ENCODE peak calls at places on chromosomes 6 and 20, in ten cellular contexts. One of them, this sample, is unnamed. For H3K4me1, the result is how much of the 10 kb centered on the place peaks cover.

GRCh38 chr20:1499528-1500420 is 8.6 kb upstream of the SIRPB2 start:
- DNase-seq in esophagus muscularis mucosa: peak
- DNase-seq in uterus: no peak
- DNase-seq in transverse colon: no peak
- DNase-seq in A549: no peak
- DNase-seq in HCT116: no peak
- DNase-seq in breast epithelium: peak
- DNase-seq in heart left ventricle: no peak
- DNase-seq in stomach: no peak
- DNase-seq in ovary: no peak
- DNase-seq in this sample: no peak

GRCh38 chr6:72946766-72947165 is 278.5 kb downstream of the KHDC1L start:
- DNase-seq in esophagus muscularis mucosa: no peak
- DNase-seq in uterus: no peak
- DNase-seq in transverse colon: no peak
- DNase-seq in A549: no peak
- DNase-seq in HCT116: no peak
- DNase-seq in breast epithelium: no peak
- DNase-seq in heart left ventricle: no peak
- DNase-seq in stomach: no peak
- DNase-seq in ovary: no peak
- DNase-seq in this sample: no peak

GRCh38 chr6:140178550-140179334 is 804.3 kb upstream of the CITED2 start:
- DNase-seq in esophagus muscularis mucosa: no peak
- DNase-seq in uterus: no peak
- DNase-seq in transverse colon: no peak
- DNase-seq in A549: no peak
- DNase-seq in HCT116: no peak
- DNase-seq in breast epithelium: no peak
- DNase-seq in heart left ventricle: no peak
- DNase-seq in stomach: no peak
- DNase-seq in ovary: no peak
- DNase-seq in this sample: no peak

GRCh38 chr6:94052754-94053153 is 633.4 kb upstream of the EPHA7 start:
- DNase-seq in esophagus muscularis mucosa: no peak
- DNase-seq in uterus: no peak
- DNase-seq in transverse colon: no peak
- DNase-seq in A549: no peak
- DNase-seq in HCT116: no peak
- DNase-seq in breast epithelium: no peak
- DNase-seq in heart left ventricle: no peak
- DNase-seq in stomach: no peak
- DNase-seq in ovary: no peak
- DNase-seq in this sample: no peak

GRCh38 chr6:80214436-80215022 is 108.1 kb downstream of the BCKDHB start:
- DNase-seq in esophagus muscularis mucosa: no peak
- DNase-seq in uterus: no peak
- DNase-seq in transverse colon: peak
- DNase-seq in A549: peak
- DNase-seq in HCT116: peak
- DNase-seq in breast epithelium: no peak
- DNase-seq in heart left ventricle: no peak
- DNase-seq in stomach: peak
- DNase-seq in ovary: no peak
- DNase-seq in this sample: no peak

GRCh38 chr20:46890682-46891081 is 4.0 kb upstream of the EYA2 start:
- DNase-seq in esophagus muscularis mucosa: no peak
- DNase-seq in uterus: no peak
- DNase-seq in transverse colon: no peak
- DNase-seq in A549: no peak
- DNase-seq in HCT116: no peak
- DNase-seq in breast epithelium: no peak
- DNase-seq in heart left ventricle: no peak
- DNase-seq in stomach: no peak
- DNase-seq in ovary: no peak
- DNase-seq in this sample: no peak

GRCh38 chr20:5171790-5172164 is 45.0 kb downstream of the CDS2 start:
- DNase-seq in esophagus muscularis mucosa: no peak
- DNase-seq in uterus: no peak
- DNase-seq in transverse colon: no peak
- DNase-seq in A549: no peak
- DNase-seq in HCT116: no peak
- DNase-seq in breast epithelium: no peak
- DNase-seq in heart left ventricle: no peak
- DNase-seq in stomach: no peak
- DNase-seq in ovary: no peak
- DNase-seq in this sample: no peak

GRCh38 chr6:42249279-42249678 is 31.6 kb upstream of the MRPS10 start:
- DNase-seq in esophagus muscularis mucosa: no peak
- DNase-seq in uterus: no peak
- DNase-seq in transverse colon: no peak
- DNase-seq in A549: no peak
- DNase-seq in HCT116: no peak
- DNase-seq in breast epithelium: no peak
- DNase-seq in heart left ventricle: no peak
- DNase-seq in stomach: no peak
- DNase-seq in ovary: no peak
- DNase-seq in this sample: no peak

GRCh38 chr20:42544926-42545325 is 644.8 kb downstream of the PTPRT start:
- DNase-seq in esophagus muscularis mucosa: peak
- DNase-seq in uterus: no peak
- DNase-seq in transverse colon: no peak
- DNase-seq in A549: no peak
- DNase-seq in HCT116: no peak
- DNase-seq in breast epithelium: peak
- DNase-seq in heart left ventricle: no peak
- DNase-seq in stomach: peak
- DNase-seq in ovary: no peak
- DNase-seq in this sample: no peak
- TF ChIP-seq POLR2A in esophagus muscularis mucosa: no peak
- TF ChIP-seq POLR2A in uterus: no peak
- TF ChIP-seq POLR2A in transverse colon: no peak
- TF ChIP-seq POLR2A in A549: no peak
- TF ChIP-seq POLR2A in HCT116: no peak
- TF ChIP-seq POLR2A in breast epithelium: no peak
- TF ChIP-seq POLR2A in heart left ventricle: no peak
- TF ChIP-seq POLR2A in stomach: no peak
- TF ChIP-seq POLR2A in ovary: no peak
- TF ChIP-seq POLR2A in this sample: no peak

GRCh38 chr20:22288156-22288555 is 296.2 kb downstream of the FOXA2 start:
- DNase-seq in esophagus muscularis mucosa: no peak
- DNase-seq in uterus: no peak
- DNase-seq in transverse colon: no peak
- DNase-seq in A549: no peak
- DNase-seq in HCT116: no peak
- DNase-seq in breast epithelium: no peak
- DNase-seq in heart left ventricle: no peak
- DNase-seq in stomach: no peak
- DNase-seq in ovary: no peak
- DNase-seq in this sample: no peak

GRCh38 chr20:22289442-22289841 is 294.9 kb downstream of the FOXA2 start:
- DNase-seq in esophagus muscularis mucosa: no peak
- DNase-seq in uterus: no peak
- DNase-seq in transverse colon: no peak
- DNase-seq in A549: no peak
- DNase-seq in HCT116: no peak
- DNase-seq in breast epithelium: no peak
- DNase-seq in heart left ventricle: no peak
- DNase-seq in stomach: no peak
- DNase-seq in ovary: no peak
- DNase-seq in this sample: no peak

GRCh38 chr20:22288957-22289356 is 295.4 kb downstream of the FOXA2 start:
- DNase-seq in esophagus muscularis mucosa: peak
- DNase-seq in uterus: no peak
- DNase-seq in transverse colon: no peak
- DNase-seq in A549: no peak
- DNase-seq in HCT116: no peak
- DNase-seq in breast epithelium: no peak
- DNase-seq in heart left ventricle: no peak
- DNase-seq in stomach: no peak
- DNase-seq in ovary: no peak
- DNase-seq in this sample: no peak

DNA sequence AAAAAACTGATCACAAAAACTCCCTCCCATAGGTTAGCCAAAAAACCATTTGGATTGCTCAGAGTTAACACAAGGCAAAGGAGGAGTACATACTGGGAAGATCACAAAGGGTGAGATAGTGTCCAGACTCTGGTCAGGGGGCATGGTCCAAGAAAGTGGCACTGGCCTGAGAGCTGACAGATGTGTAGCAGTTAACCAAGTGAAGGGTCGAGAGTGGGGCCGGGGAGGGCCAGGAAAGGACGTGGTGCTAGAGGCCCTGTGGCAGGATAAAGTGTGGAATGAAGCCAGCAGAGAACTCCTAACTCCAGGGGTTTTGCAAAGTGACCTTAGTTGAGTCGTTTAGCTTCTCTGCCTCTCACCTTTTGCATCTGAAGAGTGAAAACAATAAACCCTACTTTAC is 290.5 kb downstream of the FOXA2 start:
- DNase-seq in esophagus muscularis mucosa: no peak
- DNase-seq in uterus: no peak
- DNase-seq in transverse colon: no peak
- DNase-seq in A549: no peak
- DNase-seq in HCT116: no peak
- DNase-seq in breast epithelium: no peak
- DNase-seq in heart left ventricle: no peak
- DNase-seq in stomach: no peak
- DNase-seq in ovary: no peak
- DNase-seq in this sample: no peak
- H3K4me1 ChIP-seq in esophagus muscularis mucosa: under half
- H3K4me1 ChIP-seq in uterus: under half
- H3K4me1 ChIP-seq in transverse colon: under half
- H3K4me1 ChIP-seq in A549: under half
- H3K4me1 ChIP-seq in HCT116: under half
- H3K4me1 ChIP-seq in breast epithelium: under half
- H3K4me1 ChIP-seq in heart left ventricle: under half
- H3K4me1 ChIP-seq in stomach: under half
- H3K4me1 ChIP-seq in ovary: under half
- H3K4me1 ChIP-seq in this sample: under half

GRCh38 chr6:116087437-116088027 is 13.1 kb upstream of the NT5DC1 start:
- DNase-seq in esophagus muscularis mucosa: no peak
- DNase-seq in uterus: no peak
- DNase-seq in transverse colon: no peak
- DNase-seq in A549: no peak
- DNase-seq in HCT116: no peak
- DNase-seq in breast epithelium: no peak
- DNase-seq in heart left ventricle: no peak
- DNase-seq in stomach: no peak
- DNase-seq in ovary: no peak
- DNase-seq in this sample: no peak
- TF ChIP-seq POLR2A in esophagus muscularis mucosa: no peak
- TF ChIP-seq POLR2A in uterus: no peak
- TF ChIP-seq POLR2A in transverse colon: no peak
- TF ChIP-seq POLR2A in A549: no peak
- TF ChIP-seq POLR2A in HCT116: no peak
- TF ChIP-seq POLR2A in breast epithelium: no peak
- TF ChIP-seq POLR2A in heart left ventricle: no peak
- TF ChIP-seq POLR2A in stomach: no peak
- TF ChIP-seq POLR2A in ovary: no peak
- TF ChIP-seq POLR2A in this sample: no peak

GRCh38 chr20:57703013-57703412 is 6.8 kb downstream of the PMEPA1 start:
- DNase-seq in esophagus muscularis mucosa: no peak
- DNase-seq in uterus: no peak
- DNase-seq in transverse colon: peak
- DNase-seq in A549: no peak
- DNase-seq in HCT116: no peak
- DNase-seq in breast epithelium: no peak
- DNase-seq in heart left ventricle: no peak
- DNase-seq in stomach: no peak
- DNase-seq in ovary: no peak
- DNase-seq in this sample: no peak
- H3K4me1 ChIP-seq in esophagus muscularis mucosa: half or more
- H3K4me1 ChIP-seq in uterus: under half
- H3K4me1 ChIP-seq in transverse colon: under half
- H3K4me1 ChIP-seq in A549: half or more
- H3K4me1 ChIP-seq in HCT116: under half
- H3K4me1 ChIP-seq in breast epithelium: under half
- H3K4me1 ChIP-seq in heart left ventricle: under half
- H3K4me1 ChIP-seq in stomach: under half
- H3K4me1 ChIP-seq in ovary: under half
- H3K4me1 ChIP-seq in this sample: half or more

DNA sequence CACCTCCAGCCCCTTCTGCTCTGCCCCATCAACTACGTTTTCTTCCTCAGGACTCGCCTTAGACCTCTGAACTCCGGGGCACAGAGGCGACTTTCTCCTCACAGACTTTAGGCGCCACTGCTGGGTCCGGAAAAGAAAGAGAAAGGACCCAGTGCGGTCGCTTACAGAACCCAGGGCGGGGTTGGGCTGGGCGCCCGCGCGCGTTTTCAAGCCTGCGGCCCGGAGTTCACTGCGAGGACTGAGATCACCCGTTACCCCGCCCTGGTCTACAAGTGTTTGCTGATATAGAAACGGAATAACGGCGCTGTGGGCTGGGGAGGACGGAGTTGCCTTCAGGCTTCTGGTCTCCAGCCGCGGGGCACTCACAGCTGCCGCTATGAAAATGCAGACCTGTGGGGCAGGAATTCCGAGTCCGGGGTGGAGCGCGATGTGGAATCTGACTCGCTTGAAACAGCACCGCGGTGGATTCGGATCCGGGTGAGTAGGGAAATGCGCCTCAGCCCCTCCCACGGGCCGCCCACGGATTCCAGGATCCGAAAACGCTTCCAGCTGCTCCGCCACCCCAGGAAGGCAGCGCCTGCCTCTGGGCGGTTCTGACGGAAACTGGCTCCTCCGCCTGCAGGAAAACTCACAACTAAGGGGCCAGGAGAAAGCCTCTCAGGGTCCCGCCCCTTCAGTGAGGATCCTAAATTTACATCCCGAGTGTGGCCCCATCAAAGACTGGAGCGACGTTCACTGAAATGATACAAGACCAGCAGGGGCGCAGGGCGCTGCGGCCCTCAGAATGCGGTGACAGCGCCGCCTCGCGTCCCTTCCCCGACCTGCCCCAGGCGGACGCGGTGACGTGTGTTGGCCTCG is 29.4 kb downstream of the HLA-F start:
- DNase-seq in esophagus muscularis mucosa: peak
- DNase-seq in uterus: peak
- DNase-seq in transverse colon: peak
- DNase-seq in A549: peak
- DNase-seq in HCT116: peak
- DNase-seq in breast epithelium: peak
- DNase-seq in heart left ventricle: peak
- DNase-seq in stomach: peak
- DNase-seq in ovary: peak
- DNase-seq in this sample: peak
- TF ChIP-seq POLR2A in esophagus muscularis mucosa: no peak
- TF ChIP-seq POLR2A in uterus: peak
- TF ChIP-seq POLR2A in transverse colon: peak
- TF ChIP-seq POLR2A in A549: peak
- TF ChIP-seq POLR2A in HCT116: peak
- TF ChIP-seq POLR2A in breast epithelium: no peak
- TF ChIP-seq POLR2A in heart left ventricle: no peak
- TF ChIP-seq POLR2A in stomach: no peak
- TF ChIP-seq POLR2A in ovary: peak
- TF ChIP-seq POLR2A in this sample: peak

DNA sequence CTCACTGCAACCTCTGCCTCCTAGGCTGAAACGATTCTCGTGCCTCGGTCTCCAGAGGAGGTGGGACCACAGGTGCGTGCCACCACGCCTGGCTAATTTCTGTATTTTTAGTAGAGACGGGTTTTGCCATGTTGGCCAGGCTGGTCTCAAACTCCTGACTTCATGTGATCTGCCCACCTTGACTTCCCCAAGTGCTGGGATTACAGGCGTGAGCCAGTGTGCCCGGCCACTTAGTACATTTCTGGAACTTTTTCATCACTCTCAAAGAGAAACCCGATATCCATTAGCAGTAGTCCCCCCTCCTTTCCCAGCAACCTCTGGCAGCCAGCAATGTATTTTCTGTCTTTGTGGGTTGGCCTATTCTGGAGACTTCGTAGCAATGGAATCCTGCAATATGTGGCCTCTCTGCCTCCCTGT is 109.8 kb downstream of the JARID2 start:
- DNase-seq in esophagus muscularis mucosa: no peak
- DNase-seq in uterus: no peak
- DNase-seq in transverse colon: no peak
- DNase-seq in A549: no peak
- DNase-seq in HCT116: no peak
- DNase-seq in breast epithelium: no peak
- DNase-seq in heart left ventricle: no peak
- DNase-seq in stomach: no peak
- DNase-seq in ovary: no peak
- DNase-seq in this sample: no peak
- H3K4me1 ChIP-seq in esophagus muscularis mucosa: under half
- H3K4me1 ChIP-seq in uterus: under half
- H3K4me1 ChIP-seq in transverse colon: under half
- H3K4me1 ChIP-seq in A549: under half
- H3K4me1 ChIP-seq in HCT116: under half
- H3K4me1 ChIP-seq in breast epithelium: under half
- H3K4me1 ChIP-seq in heart left ventricle: under half
- H3K4me1 ChIP-seq in stomach: under half
- H3K4me1 ChIP-seq in ovary: under half
- H3K4me1 ChIP-seq in this sample: under half

This sample was measured in tibial nerve.